ENCODE peak calls at places on chromosomes 11 and 22, in seven cellular contexts. J, V, S, Q, N, W and R are unnamed samples. For H3K27me3, the result is how much of the 10 kb centered on the place peaks cover.

GRCh38 chr22:25783856-25784255 is 41.9 kb downstream of the MYO18B start:
- DNase-seq in J (no peak), V (no peak), S (no peak), Q (no peak), N (no peak), W (no peak), R (no peak)

GRCh38 chr11:72595292-72595684 is 78.9 kb downstream of the PDE2A start:
- DNase-seq in J (no peak), V (peak), S (no peak), Q (no peak), N (no peak), W (no peak), R (no peak)

GRCh38 chr11:118144301-118144701 is 8.3 kb downstream of the SCN4B start:
- DNase-seq in J (no peak), V (no peak), S (no peak), Q (no peak), N (no peak), W (no peak), R (no peak)

GRCh38 chr11:128521697-128522062 is 65.7 kb downstream of the ETS1 start:
- DNase-seq in J (no peak), V (peak), S (no peak), Q (peak), N (no peak), W (no peak), R (peak)

GRCh38 chr11:77668760-77669159 is 31.2 kb upstream of the CLNS1A start:
- DNase-seq in J (no peak), V (no peak), S (peak), Q (peak), N (peak), W (no peak), R (peak)

GRCh38 chr22:32745251-32745995 is 56.1 kb upstream of the TIMP3 start:
- DNase-seq in J (peak), V (peak), S (peak), Q (peak), N (peak), W (no peak), R (peak)

GRCh38 chr11:69922596-69923111 is 103.4 kb upstream of the FGF3 start:
- DNase-seq in J (no peak), V (no peak), S (no peak), Q (no peak), N (no peak), W (no peak), R (no peak)

GRCh38 chr11:100910808-100911207 is 218.8 kb downstream of the PGR start:
- DNase-seq in J (no peak), V (no peak), S (no peak), Q (no peak), N (no peak), W (peak), R (no peak)

GRCh38 chr11:60625262-60625661 is 74.2 kb upstream of the MS4A8 start:
- DNase-seq in J (no peak), V (peak), S (no peak), Q (peak), N (peak), W (no peak), R (peak)

GRCh38 chr11:69828276-69828970 is 9.2 kb upstream of the FGF3 start:
- DNase-seq in J (no peak), V (peak), S (no peak), Q (no peak), N (no peak), W (no peak), R (no peak)

GRCh38 chr11:2096001-2096918 is 42.9 kb downstream of the IGF2 start:
- DNase-seq in J (no peak), V (no peak), S (peak), Q (peak), N (no peak), W (no peak), R (peak)

GRCh38 chr11:61254403-61255025 is 13.5 kb downstream of the PGA5 start:
- DNase-seq in J (no peak), V (peak), S (no peak), Q (peak), N (peak), W (peak), R (peak)

GRCh38 chr11:66289548-66290331 is 797 bp upstream of the YIF1A start:
- DNase-seq in J (no peak), V (peak), S (no peak), Q (peak), N (peak), W (peak), R (no peak)

GRCh38 chr11:76233936-76234703 is 27.8 kb upstream of the WNT11 start:
- DNase-seq in J (peak), V (peak), S (peak), Q (peak), N (no peak), W (peak), R (peak)

GRCh38 chr11:112612283-112612849 is 348.9 kb upstream of the NCAM1 start:
- DNase-seq in J (peak), V (peak), S (no peak), Q (no peak), N (no peak), W (no peak), R (no peak)

GRCh38 chr22:45499746-45500145 is 2.9 kb upstream of the FBLN1 start:
- DNase-seq in J (peak), V (no peak), S (no peak), Q (no peak), N (no peak), W (no peak), R (no peak)
- TF ChIP-seq EZH2 in J (no peak), V (no peak), S (no peak), Q (no peak), N (no peak), W (no peak), R (no peak)

DNA sequence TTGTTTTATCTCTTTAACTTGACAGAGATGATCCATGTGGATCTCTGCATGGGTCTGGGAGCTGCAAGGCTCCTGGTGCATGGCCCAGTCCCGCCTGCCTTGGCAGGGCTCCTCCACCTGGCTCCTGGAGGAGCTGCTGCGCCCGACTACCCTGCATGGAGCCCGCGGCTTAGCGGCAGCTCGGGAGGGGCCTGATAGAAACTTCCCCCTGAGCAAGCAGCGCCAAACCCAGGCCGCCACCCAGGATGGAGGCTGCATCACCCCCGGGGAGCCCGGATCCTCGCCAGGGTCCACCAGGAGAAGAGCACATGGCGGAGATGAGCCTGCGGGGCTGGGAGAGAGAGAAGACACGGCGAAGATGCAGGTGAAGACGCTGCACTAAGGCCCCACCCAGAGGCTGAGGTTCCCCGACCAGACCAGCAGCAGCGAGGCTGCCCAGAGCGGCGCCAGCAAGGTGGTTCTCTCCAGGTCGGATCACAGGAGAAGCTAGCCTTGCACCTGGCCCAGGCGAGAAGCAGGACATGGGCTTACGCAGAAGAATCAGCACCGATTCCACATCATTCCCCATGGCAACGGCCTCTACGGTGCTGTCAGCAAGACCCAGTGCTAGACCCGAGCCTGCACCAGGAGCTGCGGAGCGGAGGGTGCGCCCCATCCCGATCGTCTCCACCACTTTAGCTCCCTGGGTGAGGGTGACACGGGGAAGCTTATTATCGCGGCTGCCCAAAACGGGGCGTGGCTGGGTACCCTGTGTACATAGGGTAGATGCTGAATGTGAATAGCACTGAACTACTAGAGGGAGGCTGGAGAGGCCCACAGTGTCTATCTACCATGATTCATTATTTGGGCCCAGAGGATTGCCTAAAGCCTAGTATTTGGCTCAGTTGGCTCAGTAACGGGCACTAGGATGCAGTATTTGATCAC is 41.3 kb upstream of the VPREB1 start:
- DNase-seq in J (no peak), V (no peak), S (no peak), Q (no peak), N (no peak), W (no peak), R (no peak)
- H3K27me3 ChIP-seq in J (under half), V (half or more), S (under half), Q (under half), N (under half), W (under half), R (under half)

GRCh38 chr11:62922653-62923371 is 1.6 kb upstream of the CHRM1 start:
- DNase-seq in J (no peak), V (peak), S (no peak), Q (peak), N (no peak), W (no peak), R (no peak)
- TF ChIP-seq EZH2 in J (no peak), V (no peak), S (no peak), Q (no peak), N (no peak), W (no peak), R (no peak)

GRCh38 chr11:64051297-64051696 is 15.6 kb downstream of the FLRT1 start:
- DNase-seq in J (no peak), V (no peak), S (no peak), Q (no peak), N (no peak), W (no peak), R (no peak)

GRCh38 chr11:64053699-64054098 is 18.0 kb downstream of the FLRT1 start:
- DNase-seq in J (no peak), V (peak), S (no peak), Q (no peak), N (no peak), W (no peak), R (no peak)

GRCh38 chr11:64052938-64053622 is 17.3 kb downstream of the FLRT1 start:
- DNase-seq in J (no peak), V (no peak), S (no peak), Q (no peak), N (no peak), W (no peak), R (no peak)

GRCh38 chr11:64055077-64055476 is 19.3 kb downstream of the FLRT1 start:
- DNase-seq in J (no peak), V (no peak), S (no peak), Q (peak), N (no peak), W (no peak), R (no peak)

DNA sequence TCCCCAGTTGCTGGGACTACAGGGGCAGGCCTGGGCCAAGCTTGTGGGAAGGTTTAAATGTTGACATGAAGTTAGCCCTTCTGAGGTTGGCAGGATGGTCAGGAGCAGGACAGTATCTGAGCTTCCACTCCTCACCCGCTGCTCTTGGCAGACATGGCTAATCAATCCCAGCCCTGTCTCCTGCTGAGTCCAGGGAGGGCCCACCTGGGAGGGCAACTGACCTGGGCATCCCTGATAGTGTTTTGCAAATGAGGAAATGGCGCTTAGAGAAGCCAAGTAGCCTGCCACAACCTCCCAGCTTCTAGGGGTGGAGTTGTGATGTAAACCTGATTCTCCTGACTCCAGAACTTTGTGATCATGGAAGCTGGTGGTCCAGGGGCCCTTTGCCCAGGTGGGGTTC is 16.7 kb downstream of the FLRT1 start:
- DNase-seq in J (no peak), V (no peak), S (no peak), Q (no peak), N (no peak), W (no peak), R (no peak)
- H3K27me3 ChIP-seq in J (under half), V (under half), S (under half), Q (under half), N (under half), W (under half), R (under half)